ENCODE peak calls at places on chromosomes 12 and 14, in eight cellular contexts. T is hepatic stellate cell; A is BE2C; O is activated naive CD4-positive, alpha-beta T cell; M is DMS153; G is cerebellar cortex; X is stomach; U is body of pancreas. P is an unnamed sample.

GRCh38 chr14:34081126-34081575 is 130.3 kb upstream of the EGLN3 start:
- DNase-seq in T (no peak), A (no peak), O (no peak), M (no peak), G (peak), X (no peak), U (no peak), P (no peak)

GRCh38 chr12:58502236-58502635 is 418.1 kb downstream of the LRIG3 start:
- DNase-seq in T (no peak), A (no peak), O (no peak), M (peak), G (no peak), X (no peak), U (peak), P (no peak)

GRCh38 chr14:63727231-63727735 is 582 bp downstream of the SGPP1 start:
- DNase-seq in T (peak), A (peak), O (no peak), M (no peak), G (peak), X (peak), U (peak), P (peak)

GRCh38 chr12:55718020-55718419 is 2.2 kb upstream of the RDH5 start:
- DNase-seq in T (no peak), A (no peak), O (no peak), M (no peak), G (no peak), X (no peak), U (no peak), P (no peak)

GRCh38 chr14:32808574-32809098 is 130.0 kb upstream of the NPAS3 start:
- DNase-seq in T (no peak), A (no peak), O (no peak), M (peak), G (peak), X (no peak), U (peak), P (no peak)

GRCh38 chr12:53676715-53677611 is 1.1 kb upstream of the ATP5MC2 start:
- DNase-seq in T (peak), A (no peak), O (no peak), M (no peak), G (peak), X (peak), U (peak), P (no peak)

GRCh38 chr12:31880340-31880739 is 78.9 kb upstream of the RESF1 start:
- DNase-seq in T (no peak), A (no peak), O (no peak), M (no peak), G (no peak), X (no peak), U (no peak), P (no peak)

GRCh38 chr12:31289443-31289842 is 36.5 kb downstream of the SINHCAF start:
- DNase-seq in T (no peak), A (no peak), O (no peak), M (no peak), G (no peak), X (no peak), U (no peak), P (no peak)

GRCh38 chr12:110314308-110314707 is 33.3 kb downstream of the ATP2A2 start:
- DNase-seq in T (peak), A (no peak), O (no peak), M (no peak), G (no peak), X (no peak), U (no peak), P (peak)

GRCh38 chr12:120720234-120720968 is 5.2 kb upstream of the ACADS start:
- DNase-seq in T (peak), A (peak), O (no peak), M (no peak), G (no peak), X (no peak), U (no peak), P (peak)

GRCh38 chr14:64861916-64862315 is 17.8 kb downstream of the SPTB start:
- DNase-seq in T (no peak), A (no peak), O (no peak), M (no peak), G (no peak), X (no peak), U (no peak), P (no peak)

GRCh38 chr14:53391156-53391555 is 238.0 kb upstream of the DDHD1 start:
- DNase-seq in T (no peak), A (no peak), O (no peak), M (no peak), G (no peak), X (no peak), U (no peak), P (no peak)

GRCh38 chr14:57495409-57495808 is 1.8 kb upstream of the CCDC198 start:
- DNase-seq in T (no peak), A (no peak), O (no peak), M (no peak), G (no peak), X (no peak), U (no peak), P (no peak)

GRCh38 chr14:106506901-106507305 is 980.5 kb downstream of the TMEM121 start:
- DNase-seq in T (no peak), A (no peak), O (no peak), M (no peak), G (no peak), X (no peak), U (no peak), P (no peak)

GRCh38 chr14:76773188-76773885 is 12.1 kb downstream of the VASH1 start:
- DNase-seq in T (peak), A (no peak), O (no peak), M (peak), G (no peak), X (no peak), U (peak), P (peak)

GRCh38 chr14:104830781-104831180 is 29.9 kb downstream of the ZBTB42 start:
- DNase-seq in T (no peak), A (no peak), O (no peak), M (no peak), G (no peak), X (no peak), U (no peak), P (no peak)

GRCh38 chr14:64387232-64387737 is 868 bp upstream of the MTHFD1 start:
- DNase-seq in T (peak), A (no peak), O (peak), M (no peak), G (peak), X (no peak), U (no peak), P (no peak)

GRCh38 chr14:31505411-31505810 is 17.6 kb upstream of the GPR33 start:
- DNase-seq in T (peak), A (no peak), O (no peak), M (no peak), G (no peak), X (no peak), U (no peak), P (peak)

GRCh38 chr12:102480401-102480800 is at the start of gene IGF1:
- DNase-seq in T (no peak), A (no peak), O (no peak), M (no peak), G (no peak), X (no peak), U (no peak), P (no peak)

GRCh38 chr12:89306827-89307498 is 45.3 kb downstream of the DUSP6 start:
- DNase-seq in T (no peak), A (no peak), O (no peak), M (no peak), G (no peak), X (no peak), U (no peak), P (no peak)

GRCh38 chr12:124833693-124834122 is 30.0 kb downstream of the SCARB1 start:
- DNase-seq in T (no peak), A (no peak), O (no peak), M (peak), G (peak), X (no peak), U (peak), P (no peak)

GRCh38 chr14:89280612-89281011 is 136.4 kb downstream of the FOXN3 start:
- DNase-seq in T (no peak), A (no peak), O (no peak), M (no peak), G (no peak), X (no peak), U (no peak), P (no peak)

GRCh38 chr14:74611672-74612345 is at the start of gene LTBP2:
- DNase-seq in T (no peak), A (no peak), O (no peak), M (no peak), G (no peak), X (no peak), U (peak), P (no peak)